ENCODE peak calls at places on chromosomes 4 and X, in six cellular contexts. L is H9; B is CD4-positive, CD25-positive, alpha-beta regulatory T cell; G is CD4-positive, alpha-beta memory T cell; C is activated naive CD4-positive, alpha-beta T cell treated with anti-CD3 and anti-CD28 coated beads, Interleukin-2, amount 50 U/mL, for 16 hours; Q is H7. H is an unnamed sample.

GRCh38 chr4:154084864-154085263 is 296.0 kb upstream of the SFRP2 start:
- DNase-seq in L (no peak), B (no peak), G (no peak), C (no peak), Q (no peak), H (no peak)

GRCh38 chrX:41759817-41760216 is 35.8 kb downstream of the GPR82 start:
- DNase-seq in L (no peak), B (no peak), G (no peak), C (no peak), Q (peak; percentile 43), H (peak; percentile 38)

GRCh38 chrX:44908838-44909237 is 35.9 kb downstream of the KDM6A start:
- DNase-seq in L (no peak), B (no peak), G (no peak), C (no peak), Q (no peak), H (no peak)

GRCh38 chrX:3522016-3522690 is 175.7 kb upstream of the MXRA5 start:
- DNase-seq in L (no peak), B (no peak), G (no peak), C (no peak), Q (no peak), H (no peak)

GRCh38 chrX:47200385-47201150 is 6.9 kb downstream of the UBA1 start:
- DNase-seq in L (no peak), B (no peak), G (no peak), C (no peak), Q (no peak), H (no peak)

GRCh38 chr4:169009281-169010124 is 552 bp downstream of the CBR4 start:
- DNase-seq in L (peak; percentile 53), B (peak; percentile 61), G (peak; percentile 68), C (peak; percentile 58), Q (peak; percentile 36), H (peak; percentile 79)

GRCh38 chr4:101141855-101142254 is 205.5 kb downstream of the PPP3CA start:
- DNase-seq in L (no peak), B (no peak), G (no peak), C (no peak), Q (no peak), H (no peak)

GRCh38 chr4:132502096-132502552 is 647.0 kb upstream of the PCDH10 start:
- DNase-seq in L (no peak), B (no peak), G (no peak), C (no peak), Q (no peak), H (no peak)

GRCh38 chrX:110733166-110733565 is 62.5 kb downstream of the CHRDL1 start:
- DNase-seq in L (no peak), B (no peak), G (no peak), C (no peak), Q (no peak), H (no peak)

GRCh38 chr4:182155806-182156205 is 87.4 kb upstream of the TENM3 start:
- DNase-seq in L (no peak), B (no peak), G (no peak), C (no peak), Q (no peak), H (no peak)

GRCh38 chrX:101450052-101450451 is 35.2 kb upstream of the ARMCX4 start:
- DNase-seq in L (no peak), B (no peak), G (no peak), C (no peak), Q (no peak), H (no peak)

GRCh38 chrX:103356023-103356798 is at the start of gene TCEAL9:
- DNase-seq in L (peak; percentile 78), B (no peak), G (no peak), C (no peak), Q (no peak), H (peak; percentile 44)

GRCh38 chr4:31929676-31930075 is 1209.5 kb downstream of the PCDH7 start:
- DNase-seq in L (no peak), B (no peak), G (no peak), C (no peak), Q (no peak), H (no peak)

GRCh38 chr4:4875611-4876010 is 16.1 kb downstream of the MSX1 start:
- DNase-seq in L (no peak), B (no peak), G (no peak), C (no peak), Q (no peak), H (no peak)

GRCh38 chr4:119025440-119025839 is 110.2 kb upstream of the MYOZ2 start:
- DNase-seq in L (no peak), B (no peak), G (no peak), C (no peak), Q (no peak), H (no peak)

GRCh38 chr4:149999485-150000074 is 78.7 kb upstream of the DCLK2 start:
- DNase-seq in L (no peak), B (no peak), G (no peak), C (no peak), Q (peak; percentile 4), H (peak; percentile 57)

H was measured in midbrain.